ENCODE peak calls at places on chromosome 1, in nine cellular contexts. X is heart right ventricle; O is CD8-positive, alpha-beta memory T cell; R is lower lobe of right lung; L is mesendoderm; I is SK-N-SH; Q is brain microvascular endothelial cell; U is stomach; G is AG04450. P is an unnamed sample.

GRCh38 chr1:74065081-74065480 is 132.9 kb downstream of the LRRIQ3 start:
- DNase-seq in X (no peak), O (no peak), R (no peak), L (no peak), I (no peak), Q (no peak), U (no peak), G (no peak), P (no peak)

GRCh38 chr1:70896224-70896623 is 151.4 kb downstream of the PTGER3 start:
- DNase-seq in X (no peak), O (no peak), R (no peak), L (peak; percentile 63), I (no peak), Q (no peak), U (no peak), G (no peak), P (no peak)

GRCh38 chr1:236173174-236173767 is 30.9 kb downstream of the GPR137B start:
- DNase-seq in X (no peak), O (no peak), R (no peak), L (peak; percentile 57), I (no peak), Q (no peak), U (no peak), G (no peak), P (no peak)

GRCh38 chr1:79497193-79497773 is 490.8 kb upstream of the ADGRL4 start:
- DNase-seq in X (no peak), O (no peak), R (no peak), L (peak; percentile 48), I (peak; percentile 42), Q (peak; percentile 29), U (no peak), G (peak; percentile 13), P (no peak)

GRCh38 chr1:21946836-21947587 is 9.9 kb upstream of the HSPG2 start:
- DNase-seq in X (no peak), O (no peak), R (no peak), L (peak; percentile 67), I (no peak), Q (no peak), U (no peak), G (no peak), P (no peak)

GRCh38 chr1:15852828-15853302 is 5.4 kb downstream of the SPEN start:
- DNase-seq in X (no peak), O (no peak), R (no peak), L (no peak), I (no peak), Q (no peak), U (no peak), G (no peak), P (no peak)

GRCh38 chr1:31549807-31550620 is 26.3 kb upstream of the TINAGL1 start:
- DNase-seq in X (no peak), O (no peak), R (no peak), L (no peak), I (no peak), Q (no peak), U (no peak), G (no peak), P (no peak)

GRCh38 chr1:7299329-7299799 is 471.7 kb upstream of the VAMP3 start:
- DNase-seq in X (peak; percentile 56), O (no peak), R (no peak), L (peak; percentile 89), I (no peak), Q (peak; percentile 98), U (peak; percentile 68), G (peak; percentile 98), P (peak; percentile 79)

GRCh38 chr1:7893529-7894180 is 40.8 kb upstream of the UTS2 start:
- DNase-seq in X (no peak), O (no peak), R (no peak), L (no peak), I (no peak), Q (peak; percentile 14), U (no peak), G (peak; percentile 46), P (no peak)

GRCh38 chr1:247400685-247401084 is 15.3 kb upstream of the NLRP3 start:
- DNase-seq in X (no peak), O (no peak), R (no peak), L (peak; percentile 33), I (no peak), Q (no peak), U (no peak), G (no peak), P (no peak)

GRCh38 chr1:172682812-172683211 is 23.9 kb downstream of the FASLG start:
- DNase-seq in X (no peak), O (no peak), R (no peak), L (peak; percentile 37), I (no peak), Q (no peak), U (no peak), G (no peak), P (no peak)

GRCh38 chr1:27393641-27394281 is 1.3 kb downstream of the GPR3 start:
- DNase-seq in X (no peak), O (no peak), R (no peak), L (no peak), I (no peak), Q (no peak), U (no peak), G (no peak), P (no peak)

GRCh38 chr1:17952506-17952905 is 155.1 kb upstream of the IGSF21 start:
- DNase-seq in X (no peak), O (no peak), R (no peak), L (no peak), I (no peak), Q (no peak), U (no peak), G (no peak), P (no peak)

GRCh38 chr1:15669864-15670263 is 14.3 kb upstream of the PLEKHM2 start:
- DNase-seq in X (no peak), O (no peak), R (no peak), L (no peak), I (no peak), Q (no peak), U (no peak), G (no peak), P (no peak)

GRCh38 chr1:47996406-47997226 is 569 bp downstream of the TRABD2B start:
- DNase-seq in X (peak; percentile 12), O (no peak), R (no peak), L (peak; percentile 53), I (peak; percentile 77), Q (no peak), U (no peak), G (no peak), P (no peak)

GRCh38 chr1:48469616-48470500 is 2.1 kb downstream of the SPATA6 start:
- DNase-seq in X (peak; percentile 49), O (no peak), R (peak; percentile 76), L (peak; percentile 11), I (no peak), Q (peak; percentile 60), U (peak; percentile 71), G (no peak), P (peak; percentile 35)

GRCh38 chr1:116129537-116129936 is 18.3 kb downstream of the MAB21L3 start:
- DNase-seq in X (no peak), O (no peak), R (no peak), L (no peak), I (no peak), Q (no peak), U (no peak), G (no peak), P (no peak)

GRCh38 chr1:192852001-192852400 is 43.2 kb downstream of the RGS2 start:
- DNase-seq in X (no peak), O (no peak), R (no peak), L (no peak), I (no peak), Q (no peak), U (no peak), G (no peak), P (no peak)

GRCh38 chr1:19606817-19607706 is 37.0 kb upstream of the NBL1 start:
- DNase-seq in X (no peak), O (peak; percentile 45), R (no peak), L (no peak), I (no peak), Q (no peak), U (no peak), G (no peak), P (no peak)

GRCh38 chr1:19613075-19613748 is 30.9 kb upstream of the NBL1 start:
- DNase-seq in X (no peak), O (no peak), R (no peak), L (no peak), I (no peak), Q (no peak), U (peak; percentile 40), G (no peak), P (no peak)

GRCh38 chr1:19608232-19608631 is 35.9 kb upstream of the NBL1 start:
- DNase-seq in X (no peak), O (no peak), R (no peak), L (no peak), I (no peak), Q (no peak), U (no peak), G (no peak), P (no peak)

GRCh38 chr1:19612516-19612915 is 31.6 kb upstream of the NBL1 start:
- DNase-seq in X (no peak), O (no peak), R (no peak), L (no peak), I (no peak), Q (no peak), U (no peak), G (no peak), P (no peak)

GRCh38 chr1:19610282-19610978 is 33.7 kb upstream of the NBL1 start:
- DNase-seq in X (no peak), O (no peak), R (no peak), L (no peak), I (no peak), Q (no peak), U (no peak), G (no peak), P (no peak)
- H3K27ac ChIP-seq in X (peak overlapping the region; percentile 55), O (no peak overlapping the region), R (no peak overlapping the region), L (no peak overlapping the region), I (no peak overlapping the region), Q (no peak overlapping the region), U (no peak overlapping the region), G (no peak overlapping the region), P (no peak overlapping the region)

GRCh38 chr1:156676450-156676819 is 772 bp downstream of the NES start:
- DNase-seq in X (no peak), O (no peak), R (no peak), L (no peak), I (peak; percentile 54), Q (no peak), U (no peak), G (no peak), P (no peak)
- H3K27ac ChIP-seq in X (peak overlapping the region; percentile 85), O (no peak overlapping the region), R (peak overlapping the region; percentile 82), L (peak overlapping the region; percentile 18), I (peak overlapping the region; percentile 87), Q (no peak overlapping the region), U (no peak overlapping the region), G (no peak overlapping the region), P (peak overlapping the region; percentile 69)

DNA sequence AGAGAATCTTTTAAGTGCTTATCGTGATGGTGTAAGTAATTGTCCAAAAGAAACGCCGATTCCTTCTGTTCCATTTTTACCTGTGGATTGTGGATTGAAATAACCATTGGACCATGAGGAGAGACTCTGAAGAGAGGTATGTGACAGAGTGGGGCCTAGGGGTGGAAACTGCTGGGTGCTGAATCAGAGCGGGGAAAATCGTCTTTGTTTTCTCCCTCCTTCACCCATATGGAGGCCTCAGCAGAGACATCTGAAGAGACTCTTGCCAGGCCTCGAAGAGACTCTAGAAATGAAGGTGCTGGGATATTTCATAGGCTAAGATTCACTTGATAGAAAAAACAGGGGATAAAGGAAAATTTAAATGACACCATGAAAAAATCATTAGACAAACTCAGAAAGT is 1327.0 kb downstream of the BRINP3 start:
- DNase-seq in X (no peak), O (no peak), R (no peak), L (no peak), I (no peak), Q (no peak), U (no peak), G (no peak), P (no peak)
- H3K27ac ChIP-seq in X (no peak overlapping the region), O (peak overlapping the region; percentile 4), R (no peak overlapping the region), L (no peak overlapping the region), I (no peak overlapping the region), Q (no peak overlapping the region), U (no peak overlapping the region), G (no peak overlapping the region), P (no peak overlapping the region)

GRCh38 chr1:94050263-94050662 is 70.7 kb downstream of the ABCA4 start:
- DNase-seq in X (no peak), O (no peak), R (no peak), L (no peak), I (no peak), Q (no peak), U (no peak), G (no peak), P (no peak)
- H3K27ac ChIP-seq in X (peak overlapping the region; percentile 98), O (no peak overlapping the region), R (peak overlapping the region; percentile 76), L (no peak overlapping the region), I (no peak overlapping the region), Q (no peak overlapping the region), U (no peak overlapping the region), G (no peak overlapping the region), P (no peak overlapping the region)